ENCODE peak calls at places on chromosomes 5 and 9, in eight cellular contexts. K is IMR-90, I is mesothelial cell of epicardium, F is OCI-LY7, E is vagina, R is heart right ventricle, Y is foreskin fibroblast, W is pancreas. J is an unnamed sample.

GRCh38 chr9:106880863-106881262 is 17.9 kb downstream of the ZNF462 start:
- DNase-seq in K (peak; percentile 82), R (no peak), F (no peak), Y (no peak), I (no peak), W (no peak), E (no peak), J (no peak)

GRCh38 chr5:14681236-14681752 is 16.8 kb downstream of the OTULIN start:
- DNase-seq in W (no peak), K (no peak), Y (no peak), I (no peak), F (no peak), E (no peak), R (peak; percentile 48), J (no peak)

GRCh38 chr5:132057498-132058255 is 2.8 kb upstream of the IL3 start:
- DNase-seq in I (no peak), K (no peak), W (peak; percentile 1), E (peak; percentile 75), F (no peak), Y (no peak), R (no peak), J (peak; percentile 18)

GRCh38 chr9:34994429-34995287 is 5.1 kb downstream of the DNAJB5 start:
- DNase-seq in K (peak; percentile 49), F (no peak), W (no peak), I (no peak), R (no peak), E (peak; percentile 49), Y (peak; percentile 47), J (no peak)

GRCh38 chr5:125595095-125595494 is 828.1 kb upstream of the GRAMD2B start:
- DNase-seq in W (no peak), Y (peak; percentile 74), I (no peak), F (no peak), E (no peak), R (peak; percentile 52), K (peak; percentile 82), J (no peak)

GRCh38 chr5:147508711-147509040 is 1.2 kb downstream of the DPYSL3 start:
- DNase-seq in Y (no peak), E (no peak), K (peak; percentile 33), R (no peak), I (no peak), W (no peak), F (no peak), J (no peak)

GRCh38 chr5:108615216-108615615 is 132.5 kb upstream of the FER start:
- DNase-seq in W (no peak), E (no peak), I (no peak), F (no peak), R (no peak), K (peak; percentile 79), Y (peak; percentile 36), J (no peak)

GRCh38 chr5:32311404-32312193 is 1.1 kb downstream of the MTMR12 start:
- DNase-seq in Y (peak; percentile 16), W (no peak), K (peak; percentile 11), F (peak; percentile 90), I (no peak), R (no peak), E (no peak), J (no peak)

GRCh38 chr5:98349251-98349989 is 424.0 kb upstream of the RGMB start:
- DNase-seq in K (peak; percentile 86), W (no peak), I (no peak), E (no peak), R (no peak), Y (peak; percentile 86), F (peak; percentile 1), J (no peak)

GRCh38 chr9:74920944-74921626 is 31.6 kb downstream of the C9orf40 start:
- DNase-seq in R (no peak), F (no peak), W (no peak), K (no peak), Y (no peak), I (no peak), E (no peak), J (no peak)

GRCh38 chr5:65332591-65332990 is 149.1 kb downstream of the ADAMTS6 start:
- DNase-seq in I (no peak), R (no peak), K (no peak), E (no peak), Y (no peak), W (no peak), F (no peak), J (no peak)

GRCh38 chr9:6224393-6225154 is 9.0 kb downstream of the IL33 start:
- DNase-seq in R (no peak), Y (no peak), I (no peak), W (no peak), E (no peak), K (no peak), F (no peak), J (no peak)

GRCh38 chr5:5475967-5476366 is 53.5 kb downstream of the ICE1 start:
- DNase-seq in E (no peak), K (no peak), R (no peak), I (no peak), F (no peak), Y (no peak), W (no peak), J (no peak)

GRCh38 chr5:77168884-77169254 is 41.6 kb upstream of the PDE8B start:
- DNase-seq in E (peak; percentile 71), R (no peak), K (no peak), F (no peak), W (no peak), Y (no peak), I (no peak), J (no peak)

GRCh38 chr5:155025890-155026289 is 12.3 kb downstream of the KIF4B start:
- DNase-seq in I (no peak), E (no peak), R (no peak), W (no peak), K (no peak), F (no peak), Y (no peak), J (no peak)

GRCh38 chr5:90558344-90559192 is at the start of gene ADGRV1:
- DNase-seq in Y (peak; percentile 61), F (no peak), K (peak; percentile 1), I (peak; percentile 53), R (peak; percentile 12), E (no peak), W (peak; percentile 91), J (no peak)

GRCh38 chr5:79743846-79744605 is 54.4 kb downstream of the CMYA5 start:
- DNase-seq in Y (peak; percentile 11), W (no peak), F (no peak), E (no peak), I (no peak), K (peak; percentile 22), R (peak; percentile 23), J (no peak)

GRCh38 chr5:123997354-123998215 is 485.6 kb downstream of the CSNK1G3 start:
- DNase-seq in W (no peak), R (no peak), E (no peak), Y (peak; percentile 86), F (no peak), I (no peak), K (peak; percentile 40), J (no peak)

GRCh38 chr5:117801583-117801982 is 1186.8 kb downstream of the DTWD2 start:
- DNase-seq in W (no peak), F (no peak), E (no peak), R (no peak), Y (no peak), K (no peak), I (no peak), J (no peak)

GRCh38 chr5:76746677-76747076 is 30.8 kb downstream of the F2R start:
- DNase-seq in F (no peak), E (no peak), Y (no peak), K (no peak), I (no peak), W (no peak), R (no peak), J (no peak)

GRCh38 chr5:21817668-21818419 is 1035.3 kb downstream of the CDH12 start:
- DNase-seq in R (no peak), K (peak; percentile 6), I (no peak), Y (no peak), W (no peak), F (peak; percentile 5), E (no peak), J (no peak)

DNA sequence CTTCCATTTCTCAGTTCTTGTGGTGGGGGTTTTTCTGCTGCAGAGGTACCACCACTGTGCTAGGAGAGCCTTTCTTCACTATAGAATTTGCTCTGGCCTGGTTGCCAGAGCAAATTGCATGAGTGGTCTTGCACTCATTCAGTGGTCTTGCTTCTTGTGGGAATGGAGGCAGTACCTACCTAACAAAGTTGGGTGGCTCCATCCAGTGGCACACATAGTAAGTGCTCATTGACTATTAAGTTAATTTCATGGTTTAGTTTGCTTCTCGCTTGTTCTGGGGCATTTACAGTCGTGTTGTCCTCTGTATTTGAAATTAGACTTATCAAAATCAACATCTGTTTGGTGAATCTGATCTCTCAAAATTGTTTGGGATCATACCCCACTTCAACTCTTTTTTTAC is 23.0 kb downstream of the SLC28A3 start:
- DNase-seq in K (no peak), F (no peak), E (no peak), W (no peak), I (no peak), R (no peak), Y (no peak), J (no peak)
- TF ChIP-seq CTCF in K (peak; percentile 14), F (peak; percentile 34), E (no peak), W (no peak), I (no peak), R (no peak), Y (peak; percentile 20), J (no peak)

GRCh38 chr5:40904205-40904993 is 4.9 kb upstream of the C7 start:
- DNase-seq in Y (peak; percentile 24), I (no peak), K (peak; percentile 83), E (no peak), F (peak; percentile 52), W (no peak), R (peak; percentile 34), J (no peak)
- TF ChIP-seq CTCF in Y (peak; percentile 100), I (peak; percentile 60), K (peak; percentile 99), E (peak; percentile 41), F (peak; percentile 94), W (peak; percentile 44), R (peak; percentile 97), J (no peak)

GRCh38 chr5:13574634-13575033 is 369.9 kb downstream of the DNAH5 start:
- DNase-seq in I (no peak), F (no peak), R (no peak), Y (no peak), K (no peak), E (no peak), W (no peak), J (no peak)
- TF ChIP-seq CTCF in I (no peak), F (no peak), R (no peak), Y (no peak), K (no peak), E (no peak), W (no peak), J (no peak)

GRCh38 chr5:110869927-110870326 is 131.1 kb downstream of the SLC25A46 start:
- DNase-seq in W (no peak), I (no peak), Y (no peak), E (no peak), K (no peak), R (no peak), F (no peak), J (no peak)

DNA sequence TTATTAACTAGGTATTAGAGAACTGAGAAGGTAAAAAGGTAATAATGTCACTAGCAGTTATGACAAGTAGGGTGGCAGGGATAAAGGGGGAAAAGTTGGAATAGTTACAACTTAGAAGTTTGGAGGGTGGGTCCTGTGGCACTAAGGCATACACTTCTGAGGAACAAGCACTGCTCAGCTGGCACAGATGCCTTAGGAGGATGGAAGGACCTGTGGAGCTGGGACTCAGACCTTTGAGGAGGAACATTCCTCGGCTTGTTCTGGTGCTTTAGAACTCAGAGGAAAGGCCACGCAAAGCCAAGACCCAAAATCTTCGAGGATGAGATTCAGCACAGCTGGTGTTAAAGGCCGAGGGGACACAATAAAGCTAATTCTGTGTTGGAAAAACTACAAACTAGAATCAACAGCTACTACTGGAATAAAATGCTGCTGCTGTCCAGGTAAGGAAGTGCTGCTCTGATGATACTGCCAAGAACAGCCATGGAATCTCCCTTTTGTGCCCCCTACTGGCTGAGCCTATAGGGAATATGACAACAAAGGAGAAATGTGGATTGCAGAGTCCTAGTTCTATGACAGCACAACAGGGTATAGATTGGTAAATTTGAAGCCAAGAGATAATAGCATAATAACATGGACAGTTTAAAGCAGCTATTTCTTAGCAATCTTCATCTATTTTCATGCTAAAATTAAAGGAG is 126.7 kb downstream of the SLC25A46 start:
- DNase-seq in F (peak; percentile 15), W (no peak), E (no peak), R (no peak), Y (no peak), I (no peak), K (peak; percentile 41), J (no peak)
- TF ChIP-seq CTCF in F (peak; percentile 70), W (no peak), E (no peak), R (peak; percentile 38), Y (peak; percentile 43), I (peak; percentile 27), K (peak; percentile 55), J (no peak)